ENCODE peak calls at places on chromosomes 11 and 22, in five cellular contexts. Q is H9, T is OCI-LY7, I is PC-3, Z is GM23338. A is an unnamed sample. For H3K79me2, the result is how much of the 10 kb centered on the place peaks cover.

GRCh38 chr22:46171940-46172339 is 21.6 kb downstream of the PPARA start:
- DNase-seq in Q (no peak), T (no peak), I (peak), Z (no peak), A (no peak)

GRCh38 chr22:49307071-49307830 is 520.4 kb downstream of the BRD1 start:
- DNase-seq in Q (peak), T (peak), I (no peak), Z (no peak), A (no peak)

GRCh38 chr11:71213696-71214552 is 38.5 kb downstream of the SHANK2 start:
- DNase-seq in Q (no peak), T (no peak), I (no peak), Z (no peak), A (no peak)

GRCh38 chr11:72494109-72494429 is 59.7 kb upstream of the CLPB start:
- DNase-seq in Q (no peak), T (no peak), I (no peak), Z (no peak), A (no peak)

GRCh38 chr11:65779919-65780769 is 632 bp downstream of the AP5B1 start:
- DNase-seq in Q (peak), T (peak), I (peak), Z (peak), A (peak)

GRCh38 chr11:5204787-5205186 is 4.3 kb upstream of the OR51V1 start:
- DNase-seq in Q (no peak), T (peak), I (peak), Z (peak), A (peak)

GRCh38 chr11:12245091-12245490 is 132.3 kb upstream of the PARVA start:
- DNase-seq in Q (no peak), T (no peak), I (no peak), Z (no peak), A (no peak)

GRCh38 chr22:36329217-36330078 is 58.3 kb downstream of the MYH9 start:
- DNase-seq in Q (peak), T (peak), I (peak), Z (peak), A (peak)

GRCh38 chr11:101439488-101439887 is 144.3 kb downstream of the TRPC6 start:
- DNase-seq in Q (no peak), T (no peak), I (peak), Z (peak), A (no peak)

GRCh38 chr22:17921871-17922821 is 102.2 kb downstream of the MICAL3 start:
- DNase-seq in Q (peak), T (no peak), I (no peak), Z (peak), A (peak)

GRCh38 chr22:45008853-45009751 is 703 bp downstream of the PHF21B start:
- DNase-seq in Q (no peak), T (peak), I (no peak), Z (peak), A (no peak)

GRCh38 chr11:35550374-35551036 is 25.1 kb upstream of the PAMR1 start:
- DNase-seq in Q (no peak), T (no peak), I (peak), Z (no peak), A (no peak)

GRCh38 chr11:17528181-17528691 is 16.0 kb downstream of the USH1C start:
- DNase-seq in Q (peak), T (peak), I (peak), Z (peak), A (peak)

GRCh38 chr11:78689558-78690153 is 115.0 kb upstream of the NARS2 start:
- DNase-seq in Q (no peak), T (no peak), I (no peak), Z (no peak), A (no peak)

GRCh38 chr11:8237453-8237852 is 26.2 kb downstream of the LMO1 start:
- DNase-seq in Q (no peak), T (no peak), I (no peak), Z (no peak), A (no peak)

GRCh38 chr11:78414321-78415051 is 3.1 kb downstream of the GAB2 start:
- DNase-seq in Q (no peak), T (peak), I (peak), Z (peak), A (peak)

GRCh38 chr22:20137671-20138416 is 6.2 kb downstream of the ZDHHC8 start:
- DNase-seq in Q (no peak), T (no peak), I (no peak), Z (no peak), A (no peak)

GRCh38 chr22:20138868-20139267 is 7.3 kb downstream of the ZDHHC8 start:
- DNase-seq in Q (no peak), T (no peak), I (no peak), Z (no peak), A (no peak)

GRCh38 chr22:20137113-20137512 is 5.5 kb downstream of the ZDHHC8 start:
- DNase-seq in Q (no peak), T (no peak), I (no peak), Z (no peak), A (no peak)

GRCh38 chr22:20139391-20140106 is 7.9 kb downstream of the ZDHHC8 start:
- DNase-seq in Q (no peak), T (no peak), I (no peak), Z (no peak), A (no peak)

DNA sequence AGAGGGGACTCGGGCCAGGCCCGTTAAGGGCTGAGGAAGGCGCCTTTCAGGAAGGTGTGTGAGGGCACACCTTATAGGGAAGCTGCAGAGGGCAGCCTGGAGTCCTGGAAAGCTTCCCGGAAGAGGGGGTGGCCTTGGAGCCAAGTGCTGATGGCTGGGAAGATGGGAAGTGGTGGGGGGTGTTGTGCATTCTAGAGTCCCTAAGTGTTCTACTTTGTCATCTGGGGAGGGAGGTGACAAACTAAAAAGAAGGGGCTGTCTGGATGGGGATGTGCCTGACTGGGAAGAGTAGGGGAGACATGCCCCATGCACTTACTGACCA is 6.8 kb downstream of the ZDHHC8 start:
- DNase-seq in Q (no peak), T (no peak), I (no peak), Z (no peak), A (no peak)
- H3K79me2 ChIP-seq in Q (under half), T (under half), I (under half), Z (under half), A (under half)

DNA sequence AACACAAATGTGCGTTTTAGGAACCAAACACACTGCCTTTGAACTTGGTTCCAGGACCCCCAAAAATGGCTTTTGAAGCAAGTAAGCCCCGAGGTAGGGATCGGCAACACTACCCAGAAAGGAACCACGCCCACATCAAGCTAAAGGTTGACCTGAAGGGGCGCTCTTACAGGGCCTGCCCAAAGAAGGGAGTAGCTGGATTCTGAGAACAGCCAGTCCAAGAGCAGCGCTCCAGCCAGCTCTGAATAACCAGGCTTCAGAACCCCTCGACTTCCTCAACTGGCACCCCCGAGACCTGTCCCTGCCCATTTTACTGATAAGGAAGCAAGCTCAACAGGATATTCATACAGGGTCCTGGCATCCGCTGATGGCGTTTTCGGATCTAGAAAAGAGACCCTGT is 18.9 kb upstream of the MOB2 start:
- DNase-seq in Q (peak), T (no peak), I (no peak), Z (peak), A (no peak)
- H3K79me2 ChIP-seq in Q (under half), T (under half), I (under half), Z (under half), A (under half)

GRCh38 chr11:66904055-66904454 is 47.2 kb downstream of the LRFN4 start:
- DNase-seq in Q (no peak), T (no peak), I (peak), Z (no peak), A (no peak)
- H3K79me2 ChIP-seq in Q (under half), T (under half), I (under half), Z (under half), A (under half)

GRCh38 chr22:37481347-37481907 is 4.8 kb downstream of the MFNG start:
- DNase-seq in Q (no peak), T (no peak), I (no peak), Z (no peak), A (no peak)
- H3K79me2 ChIP-seq in Q (under half), T (half or more), I (under half), Z (under half), A (under half)

GRCh38 chr11:63663809-63664208 is 7.4 kb downstream of the ATL3 start:
- DNase-seq in Q (no peak), T (no peak), I (peak), Z (no peak), A (no peak)
- H3K79me2 ChIP-seq in Q (under half), T (half or more), I (half or more), Z (half or more), A (under half)

GRCh38 chr11:112589132-112589531 is 328.5 kb upstream of the PLET1 start:
- DNase-seq in Q (no peak), T (no peak), I (no peak), Z (no peak), A (no peak)
- H3K79me2 ChIP-seq in Q (under half), T (under half), I (under half), Z (under half), A (under half)